ENCODE peak calls at places on chromosomes 6 and 20, in seven cellular contexts. F, K, A, S, Z, Q and I are unnamed samples.

GRCh38 chr20:36728986-36729385 is 16.9 kb downstream of the NDRG3 start:
- DNase-seq in F (peak; percentile 61), K (no peak), A (no peak), S (no peak), Z (no peak), Q (no peak), I (no peak)

GRCh38 chr6:84788689-84789088 is 24.3 kb upstream of the TBX18 start:
- DNase-seq in F (no peak), K (no peak), A (no peak), S (no peak), Z (no peak), Q (no peak), I (no peak)

GRCh38 chr20:38148328-38149102 is 16.6 kb downstream of the TGM2 start:
- DNase-seq in F (no peak), K (no peak), A (no peak), S (no peak), Z (no peak), Q (no peak), I (no peak)

GRCh38 chr20:57878803-57879424 is 169.1 kb upstream of the PMEPA1 start:
- DNase-seq in F (no peak), K (peak; percentile 25), A (no peak), S (no peak), Z (no peak), Q (no peak), I (no peak)

GRCh38 chr6:101393291-101394251 is at the start of gene GRIK2:
- DNase-seq in F (peak; percentile 22), K (peak; percentile 54), A (peak; percentile 54), S (no peak), Z (peak; percentile 61), Q (peak; percentile 85), I (peak; percentile 75)

GRCh38 chr6:144939926-144940325 is 654.8 kb downstream of the UTRN start:
- DNase-seq in F (no peak), K (no peak), A (no peak), S (no peak), Z (peak; percentile 38), Q (no peak), I (no peak)

GRCh38 chr6:38339914-38340313 is 299.8 kb downstream of the BTBD9 start:
- DNase-seq in F (no peak), K (no peak), A (no peak), S (no peak), Z (no peak), Q (no peak), I (no peak)

GRCh38 chr20:60192351-60192750 is 234.1 kb downstream of the CDH26 start:
- DNase-seq in F (no peak), K (no peak), A (no peak), S (no peak), Z (peak; percentile 52), Q (no peak), I (no peak)

GRCh38 chr6:10315034-10315433 is 99.8 kb downstream of the TFAP2A start:
- DNase-seq in F (no peak), K (no peak), A (no peak), S (no peak), Z (no peak), Q (no peak), I (peak; percentile 40)

GRCh38 chr6:16823700-16824352 is 62.6 kb upstream of the ATXN1 start:
- DNase-seq in F (no peak), K (no peak), A (no peak), S (no peak), Z (no peak), Q (no peak), I (no peak)

GRCh38 chr6:170083236-170084051 is 207.4 kb downstream of the DLL1 start:
- DNase-seq in F (no peak), K (peak; percentile 30), A (no peak), S (no peak), Z (no peak), Q (no peak), I (no peak)